ENCODE peak calls at places on chromosomes 11 and 22, in five cellular contexts. V is SK-N-SH; E is CD4-positive, CD25-positive, alpha-beta regulatory T cell; O is colonic mucosa; D is heart left ventricle. C is an unnamed sample.
A peak's percentile ranks its signal among the peaks of the same experiment; 100 is the strongest.

GRCh38 chr11:63919267-63920125 is 2.5 kb upstream of the RCOR2 start:
- DNase-seq in V (peak; percentile 55), E (no peak), O (peak; percentile 80), D (peak; percentile 87), C (peak; percentile 53)

GRCh38 chr11:123357990-123358827 is 71.9 kb upstream of the GRAMD1B start:
- DNase-seq in V (peak; percentile 82), E (no peak), O (no peak), D (peak; percentile 51), C (peak; percentile 44)

GRCh38 chr11:45318516-45318915 is 32.4 kb upstream of the SYT13 start:
- DNase-seq in V (no peak), E (no peak), O (no peak), D (no peak), C (no peak)

GRCh38 chr11:20610825-20611224 is 11.4 kb downstream of the SLC6A5 start:
- DNase-seq in V (no peak), E (no peak), O (no peak), D (no peak), C (no peak)

GRCh38 chr11:62048101-62048500 is 75.7 kb upstream of the INCENP start:
- DNase-seq in V (no peak), E (no peak), O (no peak), D (no peak), C (no peak)

GRCh38 chr11:103997082-103997481 is 39.4 kb upstream of the DDI1 start:
- DNase-seq in V (no peak), E (no peak), O (no peak), D (no peak), C (no peak)

GRCh38 chr11:116052603-116053537 is 548.7 kb upstream of the CADM1 start:
- DNase-seq in V (no peak), E (no peak), O (no peak), D (no peak), C (no peak)

GRCh38 chr22:24417200-24417599 is 10.2 kb upstream of the ADORA2A start:
- DNase-seq in V (peak; percentile 37), E (no peak), O (no peak), D (no peak), C (no peak)

GRCh38 chr11:94623120-94623735 is 56.1 kb downstream of the PIWIL4 start:
- DNase-seq in V (peak; percentile 77), E (peak; percentile 11), O (peak; percentile 35), D (peak; percentile 46), C (peak; percentile 42)

GRCh38 chr11:46363031-46363407 is 15.8 kb downstream of the DGKZ start:
- DNase-seq in V (peak; percentile 85), E (no peak), O (no peak), D (peak; percentile 81), C (peak; percentile 87)

GRCh38 chr11:127338380-127339259 is 338.1 kb upstream of the KIRREL3 start:
- DNase-seq in V (no peak), E (no peak), O (no peak), D (no peak), C (no peak)

GRCh38 chr11:132423266-132423665 is 1052.9 kb downstream of the NTM start:
- DNase-seq in V (no peak), E (no peak), O (no peak), D (no peak), C (no peak)

GRCh38 chr22:40015346-40015976 is 20.7 kb downstream of the FAM83F start:
- DNase-seq in V (no peak), E (no peak), O (no peak), D (no peak), C (no peak)

GRCh38 chr11:20159680-20160381 is 444 bp downstream of the DBX1 start:
- DNase-seq in V (peak; percentile 46), E (no peak), O (no peak), D (no peak), C (peak; percentile 47)

GRCh38 chr22:23837911-23838685 is 708 bp downstream of the DERL3 start:
- DNase-seq in V (peak; percentile 10), E (no peak), O (no peak), D (peak; percentile 22), C (peak; percentile 67)

GRCh38 chr22:50627452-50627913 is 469 bp downstream of the ARSA start:
- DNase-seq in V (peak; percentile 72), E (no peak), O (peak; percentile 42), D (no peak), C (no peak)

GRCh38 chr11:8822476-8822875 is 88.5 kb upstream of the AKIP1 start:
- DNase-seq in V (no peak), E (no peak), O (no peak), D (no peak), C (no peak)

DNA sequence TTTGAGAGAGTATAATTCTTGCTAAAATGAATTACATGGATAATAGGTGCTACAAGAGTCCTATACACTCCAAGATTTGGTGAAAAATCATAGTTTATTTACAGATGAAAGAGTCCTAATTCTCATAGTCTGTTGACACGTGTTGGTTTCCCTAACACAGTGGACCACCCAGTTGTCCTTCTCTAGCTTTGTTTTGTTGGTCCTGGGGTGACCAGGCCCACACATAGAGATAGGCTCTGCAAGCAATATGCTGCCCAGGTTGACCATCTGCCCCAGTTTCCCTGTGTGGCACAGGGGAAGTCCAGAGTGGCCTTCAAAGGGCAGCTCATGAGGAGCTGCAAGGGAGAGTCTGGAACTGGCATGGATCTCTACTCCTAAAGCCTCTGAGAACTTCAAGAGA is 184.9 kb downstream of the MAML2 start:
- DNase-seq in V (no peak), E (no peak), O (no peak), D (no peak), C (no peak)
- H3K27ac ChIP-seq in V (peak overlapping the region; percentile 99), E (peak overlapping the region; percentile 20), O (no peak overlapping the region), D (no peak overlapping the region), C (peak overlapping the region; percentile 59)

GRCh38 chr11:65885231-65885630 is 3.0 kb downstream of the FIBP start:
- DNase-seq in V (no peak), E (no peak), O (no peak), D (no peak), C (no peak)

GRCh38 chr11:65883786-65884715 is 4.2 kb downstream of the FIBP start:
- DNase-seq in V (no peak), E (no peak), O (no peak), D (no peak), C (peak; percentile 0)

GRCh38 chr11:65884716-65885092 is 3.6 kb downstream of the FIBP start:
- DNase-seq in V (peak; percentile 92), E (peak; percentile 72), O (peak; percentile 76), D (peak; percentile 81), C (peak; percentile 92)

GRCh38 chr11:65882191-65883057 is 2.8 kb downstream of the CTSW start:
- DNase-seq in V (no peak), E (no peak), O (no peak), D (no peak), C (peak; percentile 12)

DNA sequence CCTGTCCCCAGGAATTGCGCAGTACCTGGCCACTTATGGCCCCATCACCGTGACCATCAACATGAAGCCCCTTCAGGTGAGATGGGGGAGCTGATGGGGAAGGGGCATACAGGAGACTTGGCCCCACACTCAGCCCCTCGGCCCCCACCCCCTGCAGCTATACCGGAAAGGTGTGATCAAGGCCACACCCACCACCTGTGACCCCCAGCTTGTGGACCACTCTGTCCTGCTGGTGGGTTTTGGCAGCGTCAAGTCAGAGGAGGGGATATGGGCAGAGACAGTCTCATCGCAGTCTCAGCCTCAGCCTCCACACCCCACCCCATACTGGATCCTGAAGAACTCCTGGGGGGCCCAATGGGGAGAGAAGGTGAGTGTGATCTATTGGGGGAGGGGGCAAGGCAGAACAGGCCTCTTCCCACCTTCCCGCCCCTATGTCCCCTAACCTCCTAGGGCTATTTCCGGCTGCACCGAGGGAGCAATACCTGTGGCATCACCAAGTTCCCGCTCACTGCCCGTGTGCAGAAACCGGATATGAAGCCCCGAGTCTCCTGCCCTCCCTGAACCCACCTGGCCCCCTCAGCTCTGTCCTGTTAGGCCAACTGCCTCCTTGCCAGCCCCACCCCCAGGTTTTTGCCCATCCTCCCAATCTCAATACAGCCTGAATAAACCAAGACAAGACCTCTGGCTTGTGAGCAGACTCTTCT is 3.6 kb downstream of the CTSW start:
- DNase-seq in V (no peak), E (no peak), O (no peak), D (no peak), C (no peak)
- H3K27me3 ChIP-seq in V (no peaks in the 10 kb centered on the region), E (no peaks in the 10 kb centered on the region), O (no peaks in the 10 kb centered on the region), D (no peaks in the 10 kb centered on the region), C (no peaks in the 10 kb centered on the region)

DNA sequence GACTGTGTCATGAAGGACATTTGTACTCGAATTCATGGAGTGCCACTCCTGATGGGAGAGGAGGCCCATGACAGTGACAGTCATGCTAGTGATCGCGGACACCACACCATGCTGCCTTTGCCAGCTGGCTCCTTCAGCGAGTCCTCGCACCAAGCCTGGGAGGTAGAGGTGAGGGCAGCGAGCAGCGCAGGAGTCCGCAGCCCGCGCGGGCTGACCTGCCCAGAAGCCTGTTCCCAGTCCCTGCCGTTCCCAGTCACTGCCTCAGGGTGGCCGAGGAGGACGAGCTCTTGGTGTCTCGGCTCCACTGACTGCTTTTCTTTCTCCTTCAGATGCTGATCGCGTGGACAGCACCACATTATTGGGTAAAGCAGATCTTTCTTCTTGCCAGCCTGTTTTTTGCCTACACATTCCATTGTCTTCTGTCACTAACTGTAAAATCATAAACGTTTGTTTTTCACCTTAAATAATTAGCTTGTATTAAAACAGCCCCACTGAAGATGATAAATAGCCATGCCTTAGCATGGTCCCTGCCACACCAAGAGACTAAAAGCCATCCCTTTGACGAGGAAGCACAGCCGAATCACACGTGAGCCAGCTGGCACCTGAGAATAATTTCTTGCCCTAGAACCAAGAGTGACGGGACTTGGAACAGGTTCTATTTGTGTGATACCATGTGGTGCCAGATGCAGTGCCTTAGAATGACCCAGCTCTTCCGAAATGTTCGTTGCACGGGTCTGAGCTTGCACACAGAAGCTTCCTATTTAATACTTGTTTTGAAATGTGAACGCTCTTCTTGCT is 25.5 kb downstream of the FAM118A start:
- DNase-seq in V (peak; percentile 48), E (no peak), O (no peak), D (peak; percentile 90), C (peak; percentile 89)
- H3K27ac ChIP-seq in V (no peak overlapping the region), E (no peak overlapping the region), O (no peak overlapping the region), D (peak overlapping the region; percentile 87), C (peak overlapping the region; percentile 50)

DNA sequence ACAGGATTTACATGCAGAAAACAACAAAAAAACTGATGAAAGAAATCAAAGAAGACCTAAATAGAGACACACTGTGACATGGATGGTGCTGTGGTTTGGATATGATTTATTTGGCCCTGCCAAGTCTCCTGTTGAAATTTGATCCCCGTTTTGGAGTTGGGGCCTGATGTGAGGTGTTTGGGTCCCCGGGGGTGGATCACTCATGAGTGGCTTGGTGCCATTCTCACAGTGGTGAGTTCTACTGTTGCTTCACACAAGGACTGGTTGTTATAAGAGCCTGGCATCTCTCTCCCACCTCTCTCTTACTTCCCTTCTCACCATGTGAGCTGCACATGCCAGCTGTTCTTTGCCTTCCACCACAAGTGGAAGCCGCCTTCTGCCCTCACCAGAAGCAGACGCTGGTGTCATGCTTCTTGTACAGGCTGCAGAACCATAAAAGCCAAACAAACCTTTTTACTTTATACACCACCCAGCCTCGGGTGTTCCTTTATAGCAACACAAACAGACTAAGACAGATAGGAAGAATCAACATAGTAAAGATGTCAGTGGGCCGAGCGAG is 7.8 kb upstream of the RTL6 start:
- DNase-seq in V (no peak), E (no peak), O (peak; percentile 15), D (no peak), C (no peak)
- H3K27me3 ChIP-seq in V (no peaks in the 10 kb centered on the region), E (peaks cover 1% of the 10 kb centered on the region), O (no peaks in the 10 kb centered on the region), D (no peaks in the 10 kb centered on the region), C (no peaks in the 10 kb centered on the region)

DNA sequence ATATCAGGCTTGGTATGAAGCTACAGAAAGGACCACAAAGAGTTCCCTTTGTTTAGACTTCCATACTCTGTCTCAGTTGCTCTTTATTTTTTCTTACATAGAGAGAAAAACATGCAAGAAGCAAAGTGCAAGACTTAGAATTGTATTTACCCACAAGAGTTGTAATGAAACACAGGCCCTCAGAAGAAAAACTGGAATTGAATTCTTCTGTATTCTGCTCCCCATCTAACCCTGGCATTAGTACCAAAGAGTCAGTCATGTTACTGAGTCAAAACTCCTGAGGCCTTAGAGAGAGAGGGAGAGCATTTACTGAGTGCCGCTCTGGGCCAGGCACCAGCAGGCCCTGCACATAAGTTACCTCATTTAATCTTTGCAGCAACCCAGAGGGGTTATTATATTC is 43.9 kb upstream of the DLAT start:
- DNase-seq in V (no peak), E (no peak), O (no peak), D (no peak), C (no peak)
- H3K27ac ChIP-seq in V (no peak overlapping the region), E (no peak overlapping the region), O (no peak overlapping the region), D (no peak overlapping the region), C (no peak overlapping the region)

GRCh38 chr11:122327528-122327927 is 211.5 kb upstream of the BLID start:
- DNase-seq in V (no peak), E (no peak), O (no peak), D (no peak), C (no peak)
- H3K27me3 ChIP-seq in V (no peaks in the 10 kb centered on the region), E (no peaks in the 10 kb centered on the region), O (no peaks in the 10 kb centered on the region), D (no peaks in the 10 kb centered on the region), C (no peaks in the 10 kb centered on the region)

C was measured in right cardiac atrium.